ENCODE peak calls at places on chromosomes 5 and 9, in six cellular contexts. F is mesenchymal stem cell, B is IMR-90, Q is neuronal stem cell, Y is H1, V is H9. G is an unnamed sample.

GRCh38 chr5:123875444-123876264 is 363.7 kb downstream of the CSNK1G3 start:
- DNase-seq in F (peak; percentile 51), B (no peak), Q (peak; percentile 50), Y (no peak), V (peak; percentile 80), G (no peak)

GRCh38 chr9:105858284-105858683 is 163.9 kb downstream of the TMEM38B start:
- DNase-seq in F (no peak), B (no peak), Q (no peak), Y (no peak), V (no peak), G (no peak)

GRCh38 chr9:97874617-97875016 is 21.6 kb downstream of the FOXE1 start:
- DNase-seq in F (no peak), B (no peak), Q (no peak), Y (no peak), V (no peak), G (no peak)

GRCh38 chr5:139808481-139809330 is 13.1 kb downstream of the PSD2 start:
- DNase-seq in F (peak; percentile 43), B (peak; percentile 24), Q (peak; percentile 30), Y (no peak), V (peak; percentile 82), G (peak; percentile 48)

GRCh38 chr5:135829681-135830383 is 4.6 kb upstream of the SLC25A48 start:
- DNase-seq in F (peak; percentile 44), B (peak; percentile 31), Q (peak; percentile 73), Y (peak; percentile 36), V (peak; percentile 71), G (peak; percentile 80)

GRCh38 chr9:132857601-132858342 is 20.3 kb downstream of the AK8 start:
- DNase-seq in F (no peak), B (peak; percentile 31), Q (no peak), Y (no peak), V (peak; percentile 45), G (no peak)

GRCh38 chr5:78727786-78728761 is 79.5 kb upstream of the LHFPL2 start:
- DNase-seq in F (no peak), B (no peak), Q (no peak), Y (no peak), V (no peak), G (no peak)

GRCh38 chr9:10251490-10251889 is 361.3 kb downstream of the PTPRD start:
- DNase-seq in F (peak; percentile 55), B (peak; percentile 52), Q (no peak), Y (no peak), V (no peak), G (no peak)

GRCh38 chr9:17627641-17628040 is 48.8 kb downstream of the SH3GL2 start:
- DNase-seq in F (peak; percentile 61), B (peak; percentile 67), Q (no peak), Y (no peak), V (no peak), G (no peak)

GRCh38 chr5:140205216-140205615 is 30.2 kb downstream of the CYSTM1 start:
- DNase-seq in F (peak; percentile 18), B (no peak), Q (no peak), Y (no peak), V (no peak), G (no peak)

GRCh38 chr5:99104538-99105132 is 175.8 kb upstream of the CHD1 start:
- DNase-seq in F (peak; percentile 47), B (peak; percentile 30), Q (peak; percentile 23), Y (no peak), V (no peak), G (no peak)

GRCh38 chr5:149282966-149283332 is 11.3 kb downstream of the AFAP1L1 start:
- DNase-seq in F (no peak), B (no peak), Q (no peak), Y (no peak), V (no peak), G (peak; percentile 85)

GRCh38 chr9:72485821-72486605 is 35.4 kb upstream of the TMC1 start:
- DNase-seq in F (peak; percentile 58), B (peak; percentile 68), Q (peak; percentile 11), Y (no peak), V (no peak), G (peak; percentile 26)

GRCh38 chr5:57348376-57348775 is 134.2 kb downstream of the ACTBL2 start:
- DNase-seq in F (no peak), B (no peak), Q (no peak), Y (no peak), V (no peak), G (no peak)

GRCh38 chr5:92687793-92688467 is 893.1 kb downstream of the NR2F1-AS1 start:
- DNase-seq in F (peak; percentile 59), B (peak; percentile 78), Q (peak; percentile 62), Y (peak; percentile 3), V (peak; percentile 24), G (no peak)

GRCh38 chr9:90290716-90291485 is 351.7 kb downstream of the DIRAS2 start:
- DNase-seq in F (peak; percentile 75), B (peak; percentile 42), Q (no peak), Y (no peak), V (no peak), G (no peak)

GRCh38 chr9:121210536-121210935 is 8.9 kb upstream of the RAB14 start:
- DNase-seq in F (no peak), B (no peak), Q (no peak), Y (no peak), V (no peak), G (no peak)

GRCh38 chr9:135221951-135222631 is 134.6 kb downstream of the OLFM1 start:
- DNase-seq in F (no peak), B (no peak), Q (no peak), Y (no peak), V (peak; percentile 72), G (no peak)

GRCh38 chr5:58902765-58903164 is 319.9 kb downstream of the RAB3C start:
- DNase-seq in F (no peak), B (no peak), Q (no peak), Y (no peak), V (no peak), G (no peak)

GRCh38 chr5:58902305-58902704 is 319.4 kb downstream of the RAB3C start:
- DNase-seq in F (no peak), B (no peak), Q (no peak), Y (no peak), V (no peak), G (no peak)

GRCh38 chr5:58898538-58898937 is 315.7 kb downstream of the RAB3C start:
- DNase-seq in F (no peak), B (no peak), Q (no peak), Y (no peak), V (no peak), G (no peak)

GRCh38 chr5:58898006-58898405 is 315.1 kb downstream of the RAB3C start:
- DNase-seq in F (no peak), B (no peak), Q (no peak), Y (no peak), V (no peak), G (peak; percentile 78)

GRCh38 chr5:58901271-58901670 is 318.4 kb downstream of the RAB3C start:
- DNase-seq in F (no peak), B (no peak), Q (no peak), Y (no peak), V (no peak), G (no peak)
- H3K18ac ChIP-seq in F (no peak overlapping the region), B (no peak overlapping the region), Q (no peak overlapping the region), Y (no peak overlapping the region), V (no peak overlapping the region), G (no peak overlapping the region)

GRCh38 chr5:117060099-117060498 is 485.5 kb upstream of the SEMA6A start:
- DNase-seq in F (no peak), B (no peak), Q (no peak), Y (no peak), V (no peak), G (no peak)

GRCh38 chr5:117058740-117059139 is 484.1 kb upstream of the SEMA6A start:
- DNase-seq in F (no peak), B (no peak), Q (no peak), Y (no peak), V (no peak), G (no peak)

GRCh38 chr5:117054808-117055398 is 480.3 kb upstream of the SEMA6A start:
- DNase-seq in F (peak; percentile 12), B (no peak), Q (no peak), Y (no peak), V (no peak), G (no peak)

DNA sequence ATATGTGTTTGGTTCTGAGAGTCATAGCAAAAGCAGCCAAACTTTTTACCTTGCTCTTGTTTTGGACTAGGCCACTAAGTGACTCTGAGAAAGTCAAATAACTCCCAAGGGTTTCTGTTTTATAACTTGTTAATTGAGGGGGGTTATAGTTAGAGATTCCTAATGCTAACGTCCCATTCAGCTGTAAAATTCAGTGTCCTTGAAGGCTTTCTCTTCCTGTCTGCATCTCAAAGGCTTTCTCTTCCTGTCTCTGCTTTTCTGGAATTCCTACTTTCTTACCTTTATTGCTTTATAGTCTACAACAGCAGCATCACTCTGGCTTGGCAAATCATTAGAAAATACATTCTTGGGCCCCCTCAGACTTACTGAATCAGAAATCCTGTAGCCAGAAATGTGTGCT is 479.5 kb upstream of the SEMA6A start:
- DNase-seq in F (no peak), B (no peak), Q (no peak), Y (no peak), V (no peak), G (no peak)
- H4K8ac ChIP-seq in F (no peak overlapping the region), B (no peak overlapping the region), Q (no peak overlapping the region), Y (no peak overlapping the region), V (no peak overlapping the region), G (no peak overlapping the region)

DNA sequence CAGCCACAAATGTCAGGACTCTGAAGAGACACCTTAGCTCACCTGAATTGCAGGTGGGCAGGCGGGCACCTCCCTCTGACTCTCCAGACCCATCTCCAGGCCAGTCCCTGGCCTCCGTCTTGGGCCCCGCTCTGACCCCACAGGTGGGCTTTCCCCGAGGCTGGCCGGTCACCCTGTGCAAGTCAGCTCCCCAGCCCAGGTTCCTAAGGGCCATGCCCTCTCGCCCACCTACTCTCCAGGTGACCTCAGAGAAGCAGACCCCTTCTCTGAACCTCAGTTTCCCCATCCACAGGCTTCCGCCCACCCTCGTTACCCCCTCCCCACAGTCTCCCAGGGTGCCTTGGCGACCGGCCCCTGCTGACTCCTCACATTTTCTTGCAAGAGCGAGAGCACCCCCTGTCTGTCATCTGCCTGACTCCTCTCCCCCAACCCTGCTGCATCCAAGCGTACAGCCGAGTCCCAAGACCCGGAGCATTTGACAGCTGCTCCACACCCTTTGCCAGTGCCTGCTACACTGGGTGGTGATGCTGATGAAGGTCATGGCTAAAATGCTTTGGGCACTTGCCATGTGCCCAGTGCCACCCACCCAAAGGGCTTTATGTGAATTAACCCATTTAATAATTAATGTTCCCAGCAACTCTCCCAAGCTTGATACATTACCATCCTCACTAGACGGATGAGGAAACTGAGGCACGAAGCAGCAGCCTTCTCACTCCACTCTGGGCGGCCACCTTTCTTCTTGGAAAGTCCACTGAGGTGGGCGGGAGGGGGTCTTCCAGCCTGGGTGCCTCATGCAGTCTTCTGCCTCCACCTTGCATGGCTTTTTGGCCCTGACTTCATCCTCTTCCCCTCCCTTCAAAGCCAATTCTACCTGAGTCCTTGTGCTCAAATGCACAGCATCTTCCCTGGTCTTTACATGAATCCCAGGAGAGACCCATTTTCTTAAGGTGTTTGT is 51.1 kb upstream of the ORM1 start:
- DNase-seq in F (peak; percentile 55), B (peak; percentile 58), Q (peak; percentile 57), Y (no peak), V (peak; percentile 56), G (no peak)
- H3K14ac ChIP-seq in F (no peak overlapping the region), B (no peak overlapping the region), Q (no peak overlapping the region), Y (no peak overlapping the region), V (no peak overlapping the region), G (no peak overlapping the region)

DNA sequence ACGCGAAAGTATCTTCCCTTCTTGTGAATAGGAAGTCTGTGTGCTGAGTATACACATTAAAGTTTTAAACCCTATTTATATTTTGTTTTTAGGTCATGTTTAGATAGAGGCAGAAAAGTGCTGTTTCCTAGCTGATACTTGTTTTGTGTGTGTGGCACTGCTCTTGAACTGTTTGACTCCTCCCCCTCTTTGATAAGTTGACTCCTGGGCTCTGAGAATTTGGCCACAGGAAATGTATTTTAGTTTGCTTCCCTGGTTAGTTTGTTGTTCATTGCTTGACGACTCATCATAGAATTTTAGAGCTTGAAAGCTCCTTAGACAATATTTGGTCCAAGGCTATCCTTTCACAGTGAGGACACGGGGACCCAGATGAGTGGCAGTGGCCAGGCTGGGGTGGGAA is 2.0 kb upstream of the CDC14B start:
- DNase-seq in F (no peak), B (peak; percentile 35), Q (no peak), Y (no peak), V (no peak), G (no peak)
- H3K18ac ChIP-seq in F (no peak overlapping the region), B (no peak overlapping the region), Q (no peak overlapping the region), Y (no peak overlapping the region), V (no peak overlapping the region), G (no peak overlapping the region)

G was measured in trophoblast cell.